ENCODE peak calls at places on chromosomes 11 and 22, in seven cellular contexts. P, G, H, Q, F, E and M are unnamed samples. For H3K4me1, the result is how much of the 10 kb centered on the place peaks cover.

GRCh38 chr22:28231423-28231822 is 312.4 kb upstream of the PITPNB start:
- DNase-seq in P (no peak), G (no peak), H (no peak), Q (no peak), F (no peak), E (no peak), M (no peak)

GRCh38 chr11:118532852-118533768 is 2.1 kb downstream of the TMEM25 start:
- DNase-seq in P (no peak), G (no peak), H (no peak), Q (no peak), F (no peak), E (no peak), M (no peak)

GRCh38 chr11:64484308-64485061 is 106.5 kb upstream of the SLC22A12 start:
- DNase-seq in P (no peak), G (no peak), H (no peak), Q (no peak), F (no peak), E (no peak), M (no peak)

GRCh38 chr22:24952837-24953293 is 349 bp downstream of the KIAA1671 start:
- DNase-seq in P (no peak), G (no peak), H (peak), Q (peak), F (no peak), E (no peak), M (no peak)

GRCh38 chr11:69050592-69051380 is 2.1 kb downstream of the TPCN2 start:
- DNase-seq in P (no peak), G (no peak), H (no peak), Q (no peak), F (no peak), E (no peak), M (no peak)

GRCh38 chr11:117420598-117420997 is 92.9 kb downstream of the CEP164 start:
- DNase-seq in P (no peak), G (no peak), H (no peak), Q (no peak), F (no peak), E (no peak), M (no peak)

GRCh38 chr11:70811915-70812314 is 413.6 kb downstream of the CTTN start:
- DNase-seq in P (no peak), G (no peak), H (no peak), Q (no peak), F (no peak), E (no peak), M (no peak)

GRCh38 chr11:33949201-33949913 is 57.5 kb upstream of the LMO2 start:
- DNase-seq in P (no peak), G (no peak), H (no peak), Q (no peak), F (no peak), E (no peak), M (no peak)

GRCh38 chr11:73288197-73288872 is 16.2 kb downstream of the P2RY6 start:
- DNase-seq in P (no peak), G (no peak), H (no peak), Q (no peak), F (no peak), E (no peak), M (no peak)

GRCh38 chr11:130211781-130212401 is 52.3 kb downstream of the ST14 start:
- DNase-seq in P (no peak), G (no peak), H (peak), Q (peak), F (no peak), E (no peak), M (no peak)

GRCh38 chr11:102560555-102561011 is 30.0 kb upstream of the MMP7 start:
- DNase-seq in P (peak), G (no peak), H (peak), Q (no peak), F (no peak), E (no peak), M (peak)

GRCh38 chr22:20661473-20661872 is 112.4 kb upstream of the SERPIND1 start:
- DNase-seq in P (no peak), G (no peak), H (no peak), Q (no peak), F (no peak), E (no peak), M (no peak)

GRCh38 chr22:20659258-20659657 is 114.7 kb upstream of the SERPIND1 start:
- DNase-seq in P (no peak), G (no peak), H (no peak), Q (no peak), F (no peak), E (no peak), M (no peak)

GRCh38 chr22:20658433-20659222 is 115.3 kb upstream of the SERPIND1 start:
- DNase-seq in P (no peak), G (no peak), H (no peak), Q (no peak), F (no peak), E (no peak), M (no peak)

GRCh38 chr22:20659920-20660319 is 114.0 kb upstream of the SERPIND1 start:
- DNase-seq in P (no peak), G (no peak), H (no peak), Q (no peak), F (no peak), E (no peak), M (no peak)

DNA sequence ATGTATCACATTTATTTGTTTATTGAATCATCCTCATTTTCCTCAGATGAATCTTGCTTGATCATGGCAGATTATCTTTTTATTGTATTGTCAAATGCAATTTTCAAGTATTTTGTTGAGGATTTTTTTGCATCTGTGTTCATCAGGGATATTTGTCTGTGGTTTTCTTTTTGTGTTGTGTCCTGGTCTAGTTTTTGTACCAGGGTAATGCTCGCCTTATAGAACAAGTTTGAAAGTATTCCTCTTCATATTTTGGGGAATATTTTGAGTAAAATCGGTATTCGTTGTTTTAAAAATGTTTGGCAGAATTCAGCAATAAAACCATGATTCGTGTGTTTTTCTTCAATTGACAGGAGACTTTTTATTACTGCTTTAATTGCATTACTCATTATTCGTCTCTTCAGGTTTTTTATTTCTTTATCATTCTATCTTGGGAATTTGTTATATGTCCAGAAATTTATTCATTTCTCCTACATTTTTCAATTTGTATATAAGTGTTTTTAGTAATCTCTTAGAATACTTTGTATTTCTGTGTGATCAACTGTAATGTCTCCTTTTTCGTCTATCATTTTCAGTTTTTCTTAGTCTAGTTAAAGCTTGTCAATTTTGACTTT is 113.4 kb upstream of the SERPIND1 start:
- DNase-seq in P (no peak), G (no peak), H (no peak), Q (no peak), F (no peak), E (no peak), M (no peak)
- H3K4me1 ChIP-seq in P (under half), G (under half), H (under half), Q (under half), F (under half), E (under half), M (under half)

GRCh38 chr11:66745356-66746235 is 16.6 kb upstream of the SPTBN2 start:
- DNase-seq in P (no peak), G (peak), H (peak), Q (peak), F (no peak), E (peak), M (peak)
- H3K27ac ChIP-seq in P (no peak), G (no peak), H (no peak), Q (peak), F (peak), E (no peak), M (no peak)

DNA sequence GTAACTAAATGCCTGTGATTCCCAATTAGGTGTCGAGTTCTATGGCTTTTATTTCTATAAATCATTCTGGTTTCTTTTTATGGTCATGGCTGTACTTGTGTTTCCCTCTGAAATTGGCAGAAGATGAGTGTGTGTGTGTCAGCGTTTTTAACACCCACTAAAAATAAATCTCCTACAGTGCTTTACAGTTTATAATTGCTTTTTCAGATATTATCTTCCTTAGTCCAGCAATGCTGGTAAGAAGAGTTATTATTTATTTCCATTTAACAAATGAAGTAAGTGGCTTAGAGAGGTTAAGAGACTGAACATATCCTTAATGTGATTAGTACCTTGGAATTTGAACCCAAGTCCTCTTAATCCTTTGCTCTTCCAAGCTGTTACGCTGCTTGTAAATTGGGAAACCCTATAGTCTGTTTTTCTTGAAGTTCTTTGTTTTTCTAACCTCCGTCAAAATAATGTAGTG is 125.2 kb downstream of the TEAD1 start:
- DNase-seq in P (no peak), G (no peak), H (no peak), Q (no peak), F (no peak), E (no peak), M (no peak)
- H3K4me1 ChIP-seq in P (under half), G (under half), H (under half), Q (under half), F (under half), E (under half), M (under half)

DNA sequence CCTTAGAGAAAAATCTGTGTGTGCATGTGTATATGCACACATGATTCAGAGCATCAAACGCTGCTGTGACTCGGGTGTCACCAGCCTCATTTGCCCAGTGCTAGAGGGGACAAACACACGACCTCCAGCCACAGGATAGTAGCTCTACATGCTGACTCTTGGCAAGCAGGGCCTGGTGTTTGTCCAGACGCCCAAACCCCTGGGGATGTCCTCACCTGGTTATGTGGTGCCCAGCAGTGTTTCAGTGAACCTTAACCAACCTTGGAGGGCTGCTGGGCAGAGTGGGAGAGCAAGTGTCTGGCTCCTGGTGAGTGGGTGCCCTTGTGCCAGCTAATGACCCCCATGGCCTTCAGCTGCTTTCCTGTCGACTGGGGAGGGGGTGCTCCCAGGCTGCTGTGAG is 26.7 kb downstream of the IGLL1 start:
- DNase-seq in P (no peak), G (no peak), H (no peak), Q (no peak), F (no peak), E (no peak), M (no peak)
- H3K27ac ChIP-seq in P (no peak), G (no peak), H (no peak), Q (no peak), F (no peak), E (no peak), M (no peak)

GRCh38 chr11:35162795-35163194 is 23.8 kb downstream of the CD44 start:
- DNase-seq in P (no peak), G (no peak), H (no peak), Q (no peak), F (no peak), E (no peak), M (no peak)
- H3K4me1 ChIP-seq in P (under half), G (half or more), H (under half), Q (half or more), F (half or more), E (half or more), M (half or more)

GRCh38 chr11:126189109-126189929 is 22.1 kb downstream of the RPUSD4 start:
- DNase-seq in P (peak), G (no peak), H (no peak), Q (no peak), F (no peak), E (no peak), M (no peak)

GRCh38 chr11:126192386-126192785 is 19.1 kb downstream of the RPUSD4 start:
- DNase-seq in P (no peak), G (no peak), H (no peak), Q (no peak), F (no peak), E (no peak), M (no peak)

GRCh38 chr11:126191379-126192073 is 19.9 kb downstream of the RPUSD4 start:
- DNase-seq in P (no peak), G (no peak), H (no peak), Q (no peak), F (no peak), E (no peak), M (no peak)

GRCh38 chr11:126193038-126193478 is 18.4 kb downstream of the RPUSD4 start:
- DNase-seq in P (no peak), G (no peak), H (no peak), Q (no peak), F (no peak), E (no peak), M (no peak)

DNA sequence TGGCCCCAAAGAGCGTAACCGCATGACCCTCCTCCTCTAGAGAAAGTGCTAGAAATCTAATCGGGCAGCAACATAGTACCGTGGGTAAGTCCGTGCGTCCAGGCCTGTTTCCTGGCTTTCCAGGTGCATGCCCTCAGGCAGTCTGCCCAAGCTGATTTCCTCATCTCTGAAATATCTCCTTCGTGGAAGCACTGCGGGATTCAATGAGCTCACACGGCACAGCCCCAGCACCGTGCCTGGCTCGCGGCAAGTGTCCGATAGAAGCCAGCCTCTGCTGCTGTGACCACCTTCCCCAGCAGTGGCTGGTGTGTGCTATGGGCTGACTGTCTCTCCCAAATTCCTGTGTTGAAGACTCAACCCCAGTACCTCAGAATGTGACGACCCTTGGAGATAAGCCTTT is 20.7 kb downstream of the RPUSD4 start:
- DNase-seq in P (no peak), G (no peak), H (no peak), Q (no peak), F (no peak), E (no peak), M (no peak)
- H3K27ac ChIP-seq in P (no peak), G (no peak), H (no peak), Q (no peak), F (no peak), E (no peak), M (no peak)

GRCh38 chr22:30304495-30305244 is 15.4 kb upstream of the CASTOR1 start:
- DNase-seq in P (no peak), G (no peak), H (no peak), Q (no peak), F (no peak), E (no peak), M (no peak)
- H3K4me1 ChIP-seq in P (half or more), G (half or more), H (under half), Q (half or more), F (half or more), E (half or more), M (half or more)

GRCh38 chr11:88178211-88178610 is 3.0 kb upstream of the RAB38 start:
- DNase-seq in P (no peak), G (no peak), H (no peak), Q (no peak), F (no peak), E (no peak), M (no peak)

GRCh38 chr11:88175004-88175706 is at the start of gene RAB38:
- DNase-seq in P (no peak), G (no peak), H (peak), Q (peak), F (no peak), E (no peak), M (peak)

GRCh38 chr11:88175707-88176066 is 444 bp upstream of the RAB38 start:
- DNase-seq in P (no peak), G (no peak), H (no peak), Q (no peak), F (no peak), E (no peak), M (no peak)

GRCh38 chr11:88171982-88172381 is 3.3 kb downstream of the RAB38 start:
- DNase-seq in P (no peak), G (no peak), H (no peak), Q (no peak), F (no peak), E (no peak), M (no peak)

DNA sequence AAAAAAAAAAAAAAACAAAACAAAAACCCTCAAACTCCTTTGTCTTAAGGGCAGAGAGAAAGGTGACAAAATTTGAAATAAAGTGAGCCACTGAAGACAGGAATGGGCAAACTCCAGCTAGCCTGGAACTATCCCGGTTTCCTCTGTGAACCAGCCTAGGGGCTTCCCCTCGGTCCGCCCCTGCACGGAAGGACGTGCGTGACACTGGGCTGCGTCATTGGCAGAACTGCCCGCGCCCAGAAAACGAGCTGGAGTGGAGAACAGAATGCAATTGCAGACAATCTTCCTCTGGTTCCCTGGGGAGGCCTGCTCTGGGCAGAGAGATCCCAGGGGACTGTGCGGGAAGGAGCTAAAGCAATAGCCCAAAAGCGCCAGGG is 628 bp downstream of the RAB38 start:
- DNase-seq in P (no peak), G (peak), H (peak), Q (peak), F (peak), E (no peak), M (peak)
- H3K27ac ChIP-seq in P (no peak), G (no peak), H (peak), Q (peak), F (peak), E (no peak), M (no peak)